ENCODE peak calls at places on chromosomes 1 and 21, in four cellular contexts. P is HL-60, F is GM12878, J is K562. O is an unnamed sample.
A peak's percentile ranks its signal among the peaks of the same experiment; 100 is the strongest.

GRCh38 chr1:21365036-21365435 is 74.8 kb upstream of the ECE1 start:
- DNase-seq in J (no peak), F (no peak), P (no peak), O (no peak)

GRCh38 chr1:75396745-75397144 is 214.2 kb downstream of the SLC44A5 start:
- DNase-seq in J (no peak), P (no peak), F (no peak), O (no peak)

GRCh38 chr1:159987186-159987585 is 33.1 kb upstream of the SLAMF9 start:
- DNase-seq in P (no peak), J (no peak), F (no peak), O (no peak)

GRCh38 chr1:103416681-103417318 is 108.7 kb upstream of the RNPC3 start:
- DNase-seq in J (no peak), P (peak; percentile 8), F (no peak), O (no peak)

GRCh38 chr1:10494754-10495474 is 20.2 kb downstream of the PEX14 start:
- DNase-seq in P (peak; percentile 75), J (peak; percentile 85), F (peak; percentile 88), O (peak; percentile 57)

GRCh38 chr1:20278692-20279130 is 12.0 kb upstream of the VWA5B1 start:
- DNase-seq in J (no peak), P (no peak), F (no peak), O (no peak)

GRCh38 chr1:239008568-239008967 is 377.8 kb upstream of the CHRM3 start:
- DNase-seq in F (no peak), P (no peak), J (no peak), O (no peak)

GRCh38 chr1:181793826-181794225 is 267.7 kb downstream of the ZNF648 start:
- DNase-seq in P (no peak), J (no peak), F (no peak), O (no peak)

GRCh38 chr21:44896561-44897286 is 23.2 kb upstream of the PTTG1IP start:
- DNase-seq in J (peak; percentile 56), P (no peak), F (no peak), O (no peak)

GRCh38 chr1:27858072-27858948 is 14.0 kb upstream of the THEMIS2 start:
- DNase-seq in J (peak; percentile 69), P (peak; percentile 91), F (no peak), O (peak; percentile 71)

GRCh38 chr21:31156169-31156568 is 117.9 kb upstream of the KRTAP19-8 start:
- DNase-seq in F (no peak), J (no peak), P (no peak), O (no peak)
- TF ChIP-seq SPI1 in F (no peak), J (no peak), P (no peak), O (no peak)

GRCh38 chr1:155081472-155082300 is 3.0 kb downstream of the EFNA3 start:
- DNase-seq in F (no peak), J (no peak), P (no peak), O (no peak)

GRCh38 chr1:155084722-155085503 is 6.3 kb downstream of the EFNA3 start:
- DNase-seq in P (peak; percentile 95), F (peak; percentile 72), J (peak; percentile 88), O (peak; percentile 95)

GRCh38 chr1:155083865-155084721 is 5.5 kb downstream of the EFNA3 start:
- DNase-seq in P (peak; percentile 61), F (no peak), J (no peak), O (no peak)

GRCh38 chr1:155082301-155082940 is 3.8 kb downstream of the EFNA3 start:
- DNase-seq in F (no peak), P (no peak), J (no peak), O (no peak)

DNA sequence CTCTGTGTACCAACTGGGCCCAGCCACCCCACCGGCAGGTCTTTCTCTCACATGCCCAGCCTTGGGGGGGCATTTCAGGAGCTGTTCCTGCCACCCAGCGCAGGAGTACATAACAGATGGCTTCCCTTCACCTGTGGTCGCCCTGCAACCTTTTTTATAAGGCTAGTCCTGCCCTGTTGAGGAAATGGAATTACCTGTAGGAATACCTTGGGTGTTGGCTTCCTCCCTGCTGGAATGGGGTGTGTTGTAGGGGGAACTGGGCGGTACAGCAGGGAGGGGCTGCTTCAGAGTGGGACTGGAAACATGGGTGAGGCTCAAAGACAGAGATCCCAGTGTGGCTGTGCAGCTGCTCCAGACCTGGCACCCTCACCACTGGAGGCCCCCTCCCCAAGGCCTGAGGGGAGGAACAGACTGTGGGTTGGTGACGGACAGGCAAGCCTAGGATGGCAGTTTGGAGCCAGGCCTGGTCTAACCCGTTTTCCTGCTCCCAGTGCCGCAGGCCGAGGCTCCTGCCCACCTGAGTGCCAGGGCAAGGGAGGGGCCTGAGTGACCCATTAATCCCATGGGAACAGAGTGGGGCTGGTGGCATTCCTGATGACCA is 4.4 kb downstream of the EFNA3 start:
- DNase-seq in J (no peak), P (no peak), F (no peak), O (no peak)
- TF ChIP-seq SPI1 in J (no peak), P (no peak), F (no peak), O (no peak)

DNA sequence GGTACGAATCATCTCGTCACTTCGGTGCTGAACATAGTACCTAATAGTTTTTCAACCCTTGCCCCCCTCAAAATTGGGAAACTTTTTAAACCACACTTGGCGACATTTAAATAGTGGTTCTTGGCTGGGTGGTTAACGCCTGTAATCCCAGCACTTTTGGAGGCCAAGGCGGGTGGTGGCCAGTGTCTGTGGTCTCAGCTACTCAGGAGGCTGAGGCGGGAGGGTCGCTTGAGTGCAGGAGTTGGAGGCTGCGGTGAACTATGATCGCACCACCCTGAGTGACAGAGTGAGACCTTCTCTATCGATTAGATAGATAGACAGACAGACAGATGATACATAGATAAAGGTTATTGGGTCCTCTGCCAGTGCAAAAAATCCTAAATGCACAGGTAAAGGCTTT is 55.5 kb upstream of the RASAL2 start:
- DNase-seq in F (no peak), P (no peak), J (no peak), O (no peak)
- TF ChIP-seq SPI1 in F (no peak), P (no peak), J (no peak), O (no peak)

DNA sequence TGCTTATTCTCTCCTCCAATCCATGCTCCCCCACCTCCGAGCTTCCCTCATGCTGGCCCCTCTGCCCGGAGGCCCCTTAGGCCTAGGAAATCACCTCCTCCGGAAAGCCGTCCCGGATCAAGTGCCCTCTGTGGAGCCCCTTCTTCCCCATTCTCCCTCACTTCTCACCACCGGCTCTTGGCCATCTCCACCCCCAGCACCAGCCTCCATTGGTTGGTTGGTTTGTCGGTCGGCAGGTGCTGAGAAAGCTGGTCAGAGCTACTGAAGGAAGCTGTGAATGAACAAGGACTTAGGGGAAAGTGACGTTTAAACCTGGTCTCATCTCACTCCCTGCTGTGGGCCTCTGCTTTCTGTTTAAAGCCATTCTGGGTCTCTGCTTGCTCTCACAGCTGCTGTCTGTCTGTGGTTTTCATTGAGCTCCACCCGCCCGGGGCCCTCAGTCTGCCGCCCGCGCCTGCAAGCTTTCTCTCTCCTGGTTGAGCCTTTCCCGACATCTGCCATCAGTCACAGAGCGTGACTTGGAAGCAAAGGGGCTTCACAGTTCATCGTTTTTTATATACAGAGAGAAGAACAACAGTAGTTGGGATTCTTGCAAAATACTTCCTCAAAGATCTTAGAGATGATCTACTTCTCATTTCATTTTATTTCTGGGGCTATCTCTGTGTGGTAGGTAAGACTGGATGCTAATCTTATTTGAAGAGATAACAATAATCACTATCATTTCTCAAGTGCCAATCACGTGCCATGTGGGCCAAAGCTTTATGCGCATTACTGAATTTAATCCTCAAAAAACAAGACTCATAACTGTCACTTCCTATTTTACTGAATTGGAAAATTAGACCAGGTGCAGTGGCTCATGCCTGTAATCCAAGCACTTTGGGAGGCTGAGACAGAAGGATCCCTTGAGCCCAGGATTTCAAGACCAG is 122.0 kb downstream of the KCNN3 start:
- DNase-seq in F (peak; percentile 66), P (peak; percentile 70), J (no peak), O (peak; percentile 64)
- TF ChIP-seq SPI1 in F (no peak), P (peak; percentile 79), J (no peak), O (peak; percentile 26)

DNA sequence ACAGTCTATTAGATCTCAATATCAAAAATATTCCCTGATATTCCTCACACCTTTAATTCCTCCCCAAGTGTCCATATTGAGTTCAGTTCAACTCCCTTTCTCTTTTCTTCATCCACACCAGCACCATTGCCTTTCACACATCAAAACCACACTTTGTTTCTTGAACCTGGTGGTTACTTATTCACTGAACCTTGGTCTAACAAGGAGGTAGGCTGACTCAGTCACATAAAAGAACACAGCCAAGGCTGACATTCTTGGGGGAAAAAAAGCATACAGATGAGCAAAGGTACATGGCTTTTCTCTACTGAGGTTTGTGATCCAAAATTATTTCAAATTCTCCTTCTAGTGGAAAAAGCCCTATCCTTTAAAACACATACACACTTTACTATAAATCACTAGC is 131.7 kb upstream of the USH2A start:
- DNase-seq in P (no peak), F (no peak), J (no peak), O (no peak)
- TF ChIP-seq SPI1 in P (no peak), F (no peak), J (no peak), O (no peak)

DNA sequence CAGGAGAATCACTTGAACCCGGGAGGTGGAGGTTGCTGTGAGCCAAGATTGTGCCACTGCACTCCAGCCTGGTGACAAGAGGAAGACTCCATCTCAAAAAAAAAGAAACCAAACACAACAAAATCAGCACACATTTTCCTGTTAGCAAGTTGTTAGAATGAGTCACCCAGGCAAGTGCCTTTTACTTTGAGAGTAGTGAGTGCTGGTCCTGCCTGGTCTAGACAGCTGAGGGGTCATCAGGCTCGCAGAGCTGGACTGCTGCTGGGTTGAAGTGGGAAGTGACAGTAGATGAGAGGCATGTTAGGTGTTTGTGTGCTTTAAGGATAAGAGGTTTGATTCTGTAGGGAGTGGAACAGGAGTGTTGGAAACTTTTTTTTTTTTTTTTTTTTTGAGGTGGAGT is 31.9 kb downstream of the GNPAT start:
- DNase-seq in P (no peak), J (no peak), F (no peak), O (no peak)
- TF ChIP-seq SPI1 in P (no peak), J (no peak), F (no peak), O (no peak)

GRCh38 chr1:178189814-178190213 is 95.9 kb downstream of the RASAL2 start:
- DNase-seq in P (peak; percentile 57), J (no peak), F (peak; percentile 5), O (no peak)
- TF ChIP-seq SPI1 in P (no peak), J (no peak), F (no peak), O (no peak)

DNA sequence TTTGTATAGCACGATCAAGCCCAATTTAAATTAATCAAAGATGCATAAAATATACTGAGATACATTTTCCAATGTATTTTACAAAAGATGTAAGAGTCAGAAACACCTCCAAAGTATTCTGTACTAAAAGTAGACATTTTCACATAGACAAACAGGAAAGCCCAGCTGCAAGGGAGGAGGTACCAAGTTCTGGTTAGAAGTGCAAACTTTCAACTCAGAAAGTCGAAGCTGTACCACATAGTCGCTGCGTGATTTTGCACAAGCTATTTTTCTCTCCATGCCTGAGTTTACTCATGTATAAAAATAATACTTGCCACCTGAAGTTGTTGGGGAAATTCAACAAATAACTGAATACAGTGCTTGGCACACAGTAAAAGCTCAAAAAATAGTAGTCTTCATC is 5.6 kb upstream of the HNRNPU start:
- DNase-seq in J (no peak), P (no peak), F (no peak), O (no peak)
- TF ChIP-seq SPI1 in J (no peak), P (no peak), F (no peak), O (no peak)

DNA sequence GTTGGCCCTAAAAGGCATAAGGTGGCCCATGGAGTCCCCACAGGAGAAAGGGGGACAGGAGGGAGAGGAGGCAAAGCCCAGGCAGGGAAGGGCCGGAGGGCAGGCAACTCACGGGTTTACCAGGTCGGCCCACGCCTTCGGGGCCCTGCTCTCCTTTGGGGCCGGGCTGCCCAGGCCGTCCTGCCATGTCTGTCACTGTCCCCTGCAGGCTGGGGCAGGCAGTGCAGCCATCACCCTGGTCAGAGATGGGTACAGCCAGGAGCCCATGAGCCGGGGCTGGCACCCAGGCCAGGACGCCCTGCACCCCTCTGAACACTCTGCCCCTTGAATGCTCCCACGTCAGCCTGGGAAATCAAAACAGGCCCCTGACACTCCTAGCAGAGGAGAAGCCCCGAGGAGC is 19.8 kb downstream of the COL16A1 start:
- DNase-seq in P (peak; percentile 16), F (no peak), J (peak; percentile 66), O (no peak)
- TF ChIP-seq SPI1 in P (no peak), F (no peak), J (no peak), O (no peak)